ENCODE peak calls at places on chromosomes 5 and 9, in six cellular contexts. One of them, this sample, is unnamed.
A peak's percentile ranks its signal among the peaks of the same experiment; 100 is the strongest.

GRCh38 chr9:131739988-131740648 is at the start of gene RAPGEF1:
- DNase-seq in effector memory CD4-positive, alpha-beta T cell: peak; percentile 72
- DNase-seq in AG09319: no peak
- DNase-seq in activated CD4-positive, alpha-beta T cell treated with anti-CD3 and anti-CD28 coated beads, Interleukin-2, amount 50 U/mL, for 1 hour: peak; percentile 85
- DNase-seq in A549: no peak
- DNase-seq in NCI-H1436: peak; percentile 37
- DNase-seq in this sample: peak; percentile 71

GRCh38 chr5:53877243-53877642 is 316.8 kb downstream of the NDUFS4 start:
- DNase-seq in effector memory CD4-positive, alpha-beta T cell: no peak
- DNase-seq in AG09319: peak; percentile 16
- DNase-seq in activated CD4-positive, alpha-beta T cell treated with anti-CD3 and anti-CD28 coated beads, Interleukin-2, amount 50 U/mL, for 1 hour: no peak
- DNase-seq in A549: no peak
- DNase-seq in NCI-H1436: no peak
- DNase-seq in this sample: no peak

GRCh38 chr9:114315723-114316363 is 7.1 kb upstream of the ORM1 start:
- DNase-seq in effector memory CD4-positive, alpha-beta T cell: no peak
- DNase-seq in AG09319: no peak
- DNase-seq in activated CD4-positive, alpha-beta T cell treated with anti-CD3 and anti-CD28 coated beads, Interleukin-2, amount 50 U/mL, for 1 hour: no peak
- DNase-seq in A549: no peak
- DNase-seq in NCI-H1436: no peak
- DNase-seq in this sample: no peak

GRCh38 chr5:176608937-176609723 is 826 bp downstream of the GPRIN1 start:
- DNase-seq in effector memory CD4-positive, alpha-beta T cell: no peak
- DNase-seq in AG09319: no peak
- DNase-seq in activated CD4-positive, alpha-beta T cell treated with anti-CD3 and anti-CD28 coated beads, Interleukin-2, amount 50 U/mL, for 1 hour: no peak
- DNase-seq in A549: no peak
- DNase-seq in NCI-H1436: no peak
- DNase-seq in this sample: no peak

GRCh38 chr9:91308144-91308543 is 53.6 kb downstream of the AUH start:
- DNase-seq in effector memory CD4-positive, alpha-beta T cell: no peak
- DNase-seq in AG09319: no peak
- DNase-seq in activated CD4-positive, alpha-beta T cell treated with anti-CD3 and anti-CD28 coated beads, Interleukin-2, amount 50 U/mL, for 1 hour: no peak
- DNase-seq in A549: no peak
- DNase-seq in NCI-H1436: no peak
- DNase-seq in this sample: no peak

GRCh38 chr9:105007143-105007542 is 79.2 kb upstream of the ABCA1 start:
- DNase-seq in effector memory CD4-positive, alpha-beta T cell: no peak
- DNase-seq in AG09319: peak; percentile 39
- DNase-seq in activated CD4-positive, alpha-beta T cell treated with anti-CD3 and anti-CD28 coated beads, Interleukin-2, amount 50 U/mL, for 1 hour: no peak
- DNase-seq in A549: peak; percentile 33
- DNase-seq in NCI-H1436: no peak
- DNase-seq in this sample: no peak

GRCh38 chr5:96717874-96718273 is 55.7 kb downstream of the CAST start:
- DNase-seq in effector memory CD4-positive, alpha-beta T cell: no peak
- DNase-seq in AG09319: no peak
- DNase-seq in activated CD4-positive, alpha-beta T cell treated with anti-CD3 and anti-CD28 coated beads, Interleukin-2, amount 50 U/mL, for 1 hour: no peak
- DNase-seq in A549: no peak
- DNase-seq in NCI-H1436: no peak
- DNase-seq in this sample: no peak

GRCh38 chr5:126686451-126687126 is 85.8 kb downstream of the PHAX start:
- DNase-seq in effector memory CD4-positive, alpha-beta T cell: no peak
- DNase-seq in AG09319: no peak
- DNase-seq in activated CD4-positive, alpha-beta T cell treated with anti-CD3 and anti-CD28 coated beads, Interleukin-2, amount 50 U/mL, for 1 hour: no peak
- DNase-seq in A549: no peak
- DNase-seq in NCI-H1436: no peak
- DNase-seq in this sample: no peak

GRCh38 chr5:75049581-75050274 is 2.6 kb downstream of the GCNT4 start:
- DNase-seq in effector memory CD4-positive, alpha-beta T cell: no peak
- DNase-seq in AG09319: no peak
- DNase-seq in activated CD4-positive, alpha-beta T cell treated with anti-CD3 and anti-CD28 coated beads, Interleukin-2, amount 50 U/mL, for 1 hour: peak; percentile 59
- DNase-seq in A549: peak; percentile 53
- DNase-seq in NCI-H1436: peak; percentile 47
- DNase-seq in this sample: peak; percentile 63

GRCh38 chr9:133938086-133938485 is 54.0 kb downstream of the VAV2 start:
- DNase-seq in effector memory CD4-positive, alpha-beta T cell: no peak
- DNase-seq in AG09319: no peak
- DNase-seq in activated CD4-positive, alpha-beta T cell treated with anti-CD3 and anti-CD28 coated beads, Interleukin-2, amount 50 U/mL, for 1 hour: no peak
- DNase-seq in A549: no peak
- DNase-seq in NCI-H1436: no peak
- DNase-seq in this sample: no peak

GRCh38 chr9:86126998-86127972 is 27.9 kb upstream of the GOLM1 start:
- DNase-seq in effector memory CD4-positive, alpha-beta T cell: no peak
- DNase-seq in AG09319: peak; percentile 37
- DNase-seq in activated CD4-positive, alpha-beta T cell treated with anti-CD3 and anti-CD28 coated beads, Interleukin-2, amount 50 U/mL, for 1 hour: no peak
- DNase-seq in A549: peak; percentile 98
- DNase-seq in NCI-H1436: peak; percentile 96
- DNase-seq in this sample: no peak

GRCh38 chr5:9429691-9430215 is 116.1 kb downstream of the SEMA5A start:
- DNase-seq in effector memory CD4-positive, alpha-beta T cell: no peak
- DNase-seq in AG09319: no peak
- DNase-seq in activated CD4-positive, alpha-beta T cell treated with anti-CD3 and anti-CD28 coated beads, Interleukin-2, amount 50 U/mL, for 1 hour: no peak
- DNase-seq in A549: no peak
- DNase-seq in NCI-H1436: no peak
- DNase-seq in this sample: no peak

GRCh38 chr9:14058078-14058688 is 255.8 kb downstream of the NFIB start:
- DNase-seq in effector memory CD4-positive, alpha-beta T cell: no peak
- DNase-seq in AG09319: no peak
- DNase-seq in activated CD4-positive, alpha-beta T cell treated with anti-CD3 and anti-CD28 coated beads, Interleukin-2, amount 50 U/mL, for 1 hour: no peak
- DNase-seq in A549: no peak
- DNase-seq in NCI-H1436: no peak
- DNase-seq in this sample: no peak

GRCh38 chr9:135085830-135086546 is 1.5 kb upstream of the OLFM1 start:
- DNase-seq in effector memory CD4-positive, alpha-beta T cell: no peak
- DNase-seq in AG09319: peak; percentile 24
- DNase-seq in activated CD4-positive, alpha-beta T cell treated with anti-CD3 and anti-CD28 coated beads, Interleukin-2, amount 50 U/mL, for 1 hour: no peak
- DNase-seq in A549: peak; percentile 81
- DNase-seq in NCI-H1436: peak; percentile 48
- DNase-seq in this sample: no peak

GRCh38 chr5:160390787-160391696 is 8.8 kb downstream of the FAM200C start:
- DNase-seq in effector memory CD4-positive, alpha-beta T cell: no peak
- DNase-seq in AG09319: no peak
- DNase-seq in activated CD4-positive, alpha-beta T cell treated with anti-CD3 and anti-CD28 coated beads, Interleukin-2, amount 50 U/mL, for 1 hour: no peak
- DNase-seq in A549: no peak
- DNase-seq in NCI-H1436: peak; percentile 30
- DNase-seq in this sample: no peak

GRCh38 chr5:32474201-32474854 is 29.8 kb upstream of the ZFR start:
- DNase-seq in effector memory CD4-positive, alpha-beta T cell: no peak
- DNase-seq in AG09319: no peak
- DNase-seq in activated CD4-positive, alpha-beta T cell treated with anti-CD3 and anti-CD28 coated beads, Interleukin-2, amount 50 U/mL, for 1 hour: no peak
- DNase-seq in A549: no peak
- DNase-seq in NCI-H1436: no peak
- DNase-seq in this sample: no peak

GRCh38 chr9:92770005-92770995 is 5.7 kb upstream of the BICD2 start:
- DNase-seq in effector memory CD4-positive, alpha-beta T cell: no peak
- DNase-seq in AG09319: no peak
- DNase-seq in activated CD4-positive, alpha-beta T cell treated with anti-CD3 and anti-CD28 coated beads, Interleukin-2, amount 50 U/mL, for 1 hour: no peak
- DNase-seq in A549: no peak
- DNase-seq in NCI-H1436: peak; percentile 89
- DNase-seq in this sample: no peak

GRCh38 chr9:135926402-135927194 is 19.3 kb upstream of the CAMSAP1 start:
- DNase-seq in effector memory CD4-positive, alpha-beta T cell: no peak
- DNase-seq in AG09319: peak; percentile 18
- DNase-seq in activated CD4-positive, alpha-beta T cell treated with anti-CD3 and anti-CD28 coated beads, Interleukin-2, amount 50 U/mL, for 1 hour: peak; percentile 15
- DNase-seq in A549: peak; percentile 72
- DNase-seq in NCI-H1436: no peak
- DNase-seq in this sample: no peak

GRCh38 chr5:96509721-96510383 is 76.8 kb upstream of the PCSK1 start:
- DNase-seq in effector memory CD4-positive, alpha-beta T cell: no peak
- DNase-seq in AG09319: peak; percentile 68
- DNase-seq in activated CD4-positive, alpha-beta T cell treated with anti-CD3 and anti-CD28 coated beads, Interleukin-2, amount 50 U/mL, for 1 hour: no peak
- DNase-seq in A549: peak; percentile 87
- DNase-seq in NCI-H1436: no peak
- DNase-seq in this sample: no peak

GRCh38 chr5:2995667-2996066 is 244.2 kb upstream of the IRX2 start:
- DNase-seq in effector memory CD4-positive, alpha-beta T cell: no peak
- DNase-seq in AG09319: no peak
- DNase-seq in activated CD4-positive, alpha-beta T cell treated with anti-CD3 and anti-CD28 coated beads, Interleukin-2, amount 50 U/mL, for 1 hour: no peak
- DNase-seq in A549: no peak
- DNase-seq in NCI-H1436: no peak
- DNase-seq in this sample: no peak

GRCh38 chr9:14271078-14271673 is 42.8 kb downstream of the NFIB start:
- DNase-seq in effector memory CD4-positive, alpha-beta T cell: no peak
- DNase-seq in AG09319: peak; percentile 32
- DNase-seq in activated CD4-positive, alpha-beta T cell treated with anti-CD3 and anti-CD28 coated beads, Interleukin-2, amount 50 U/mL, for 1 hour: no peak
- DNase-seq in A549: no peak
- DNase-seq in NCI-H1436: peak; percentile 79
- DNase-seq in this sample: no peak

GRCh38 chr5:65203746-65204145 is 278.0 kb downstream of the ADAMTS6 start:
- DNase-seq in effector memory CD4-positive, alpha-beta T cell: no peak
- DNase-seq in AG09319: peak; percentile 52
- DNase-seq in activated CD4-positive, alpha-beta T cell treated with anti-CD3 and anti-CD28 coated beads, Interleukin-2, amount 50 U/mL, for 1 hour: no peak
- DNase-seq in A549: no peak
- DNase-seq in NCI-H1436: no peak
- DNase-seq in this sample: no peak

This sample was measured in T follicular helper cell.